ENCODE peak calls at places on chromosomes 11 and 22, in six cellular contexts. One of them, this sample, is unnamed.
A peak's percentile ranks its signal among the peaks of the same experiment; 100 is the strongest.

GRCh38 chr11:47099213-47099917 is 77.3 kb downstream of the ARFGAP2 start:
- DNase-seq in neural crest cell: no peak
- DNase-seq in nephron progenitor cell: no peak
- DNase-seq in activated CD8-positive, alpha-beta T cell treated with anti-CD3 and anti-CD28 coated beads for 36 hours: no peak
- DNase-seq in tibial artery: no peak
- DNase-seq in heart right ventricle: no peak
- DNase-seq in this sample: no peak

GRCh38 chr22:37830093-37830842 is 7.1 kb downstream of the GALR3 start:
- DNase-seq in nephron progenitor cell: no peak
- DNase-seq in activated CD8-positive, alpha-beta T cell treated with anti-CD3 and anti-CD28 coated beads for 36 hours: no peak
- DNase-seq in neural crest cell: no peak
- DNase-seq in tibial artery: no peak
- DNase-seq in heart right ventricle: no peak
- DNase-seq in this sample: no peak

GRCh38 chr11:9808943-9809342 is 145.1 kb downstream of the SWAP70 start:
- DNase-seq in tibial artery: no peak
- DNase-seq in heart right ventricle: no peak
- DNase-seq in nephron progenitor cell: no peak
- DNase-seq in activated CD8-positive, alpha-beta T cell treated with anti-CD3 and anti-CD28 coated beads for 36 hours: no peak
- DNase-seq in neural crest cell: no peak
- DNase-seq in this sample: no peak

GRCh38 chr11:6734616-6735015 is 37.2 kb downstream of the OR2AG2 start:
- DNase-seq in activated CD8-positive, alpha-beta T cell treated with anti-CD3 and anti-CD28 coated beads for 36 hours: peak; percentile 39
- DNase-seq in nephron progenitor cell: no peak
- DNase-seq in heart right ventricle: no peak
- DNase-seq in neural crest cell: no peak
- DNase-seq in tibial artery: no peak
- DNase-seq in this sample: no peak

GRCh38 chr11:73225001-73225686 is 7.1 kb downstream of the P2RY2 start:
- DNase-seq in heart right ventricle: no peak
- DNase-seq in nephron progenitor cell: no peak
- DNase-seq in tibial artery: peak; percentile 29
- DNase-seq in activated CD8-positive, alpha-beta T cell treated with anti-CD3 and anti-CD28 coated beads for 36 hours: no peak
- DNase-seq in neural crest cell: no peak
- DNase-seq in this sample: no peak

GRCh38 chr11:118522571-118523072 is 4.7 kb upstream of the TTC36 start:
- DNase-seq in neural crest cell: no peak
- DNase-seq in activated CD8-positive, alpha-beta T cell treated with anti-CD3 and anti-CD28 coated beads for 36 hours: no peak
- DNase-seq in tibial artery: no peak
- DNase-seq in nephron progenitor cell: peak; percentile 21
- DNase-seq in heart right ventricle: no peak
- DNase-seq in this sample: no peak

GRCh38 chr11:21142007-21142406 is 472.6 kb downstream of the NELL1 start:
- DNase-seq in nephron progenitor cell: no peak
- DNase-seq in neural crest cell: no peak
- DNase-seq in heart right ventricle: no peak
- DNase-seq in activated CD8-positive, alpha-beta T cell treated with anti-CD3 and anti-CD28 coated beads for 36 hours: no peak
- DNase-seq in tibial artery: no peak
- DNase-seq in this sample: no peak

GRCh38 chr11:121576531-121576930 is 123.8 kb upstream of the SORL1-AS1 start:
- DNase-seq in heart right ventricle: no peak
- DNase-seq in neural crest cell: no peak
- DNase-seq in nephron progenitor cell: no peak
- DNase-seq in tibial artery: peak; percentile 80
- DNase-seq in activated CD8-positive, alpha-beta T cell treated with anti-CD3 and anti-CD28 coated beads for 36 hours: no peak
- DNase-seq in this sample: no peak

GRCh38 chr11:10026514-10026913 is 267.5 kb downstream of the SBF2 start:
- DNase-seq in neural crest cell: no peak
- DNase-seq in tibial artery: no peak
- DNase-seq in nephron progenitor cell: no peak
- DNase-seq in heart right ventricle: no peak
- DNase-seq in activated CD8-positive, alpha-beta T cell treated with anti-CD3 and anti-CD28 coated beads for 36 hours: no peak
- DNase-seq in this sample: no peak

GRCh38 chr11:123527526-123527925 is 97.5 kb downstream of the GRAMD1B start:
- DNase-seq in activated CD8-positive, alpha-beta T cell treated with anti-CD3 and anti-CD28 coated beads for 36 hours: no peak
- DNase-seq in nephron progenitor cell: no peak
- DNase-seq in heart right ventricle: no peak
- DNase-seq in neural crest cell: no peak
- DNase-seq in tibial artery: no peak
- DNase-seq in this sample: no peak

GRCh38 chr11:118436639-118437045 is 350 bp downstream of the KMT2A start:
- DNase-seq in nephron progenitor cell: peak; percentile 57
- DNase-seq in activated CD8-positive, alpha-beta T cell treated with anti-CD3 and anti-CD28 coated beads for 36 hours: peak; percentile 71
- DNase-seq in neural crest cell: peak; percentile 9
- DNase-seq in heart right ventricle: no peak
- DNase-seq in tibial artery: peak; percentile 67
- DNase-seq in this sample: no peak

GRCh38 chr11:9269492-9270030 is 4.4 kb upstream of the DENND5A start:
- DNase-seq in tibial artery: peak; percentile 9
- DNase-seq in neural crest cell: no peak
- DNase-seq in activated CD8-positive, alpha-beta T cell treated with anti-CD3 and anti-CD28 coated beads for 36 hours: no peak
- DNase-seq in nephron progenitor cell: no peak
- DNase-seq in heart right ventricle: no peak
- DNase-seq in this sample: no peak

GRCh38 chr11:64801591-64802369 is 1.2 kb downstream of the MAP4K2 start:
- DNase-seq in nephron progenitor cell: no peak
- DNase-seq in neural crest cell: no peak
- DNase-seq in activated CD8-positive, alpha-beta T cell treated with anti-CD3 and anti-CD28 coated beads for 36 hours: no peak
- DNase-seq in heart right ventricle: no peak
- DNase-seq in tibial artery: no peak
- DNase-seq in this sample: no peak

GRCh38 chr11:12239396-12240298 is 129.3 kb downstream of the MICAL2 start:
- DNase-seq in activated CD8-positive, alpha-beta T cell treated with anti-CD3 and anti-CD28 coated beads for 36 hours: no peak
- DNase-seq in nephron progenitor cell: no peak
- DNase-seq in tibial artery: no peak
- DNase-seq in neural crest cell: no peak
- DNase-seq in heart right ventricle: no peak
- DNase-seq in this sample: no peak

GRCh38 chr22:24536089-24536488 is 18.8 kb downstream of the GUCD1 start:
- DNase-seq in tibial artery: no peak
- DNase-seq in activated CD8-positive, alpha-beta T cell treated with anti-CD3 and anti-CD28 coated beads for 36 hours: no peak
- DNase-seq in heart right ventricle: no peak
- DNase-seq in neural crest cell: no peak
- DNase-seq in nephron progenitor cell: no peak
- DNase-seq in this sample: no peak

GRCh38 chr11:42054351-42054750 is 594.9 kb upstream of the LRRC4C start:
- DNase-seq in tibial artery: no peak
- DNase-seq in activated CD8-positive, alpha-beta T cell treated with anti-CD3 and anti-CD28 coated beads for 36 hours: no peak
- DNase-seq in heart right ventricle: no peak
- DNase-seq in nephron progenitor cell: no peak
- DNase-seq in neural crest cell: no peak
- DNase-seq in this sample: no peak

GRCh38 chr11:125123947-125124633 is 12.7 kb upstream of the TMEM218 start:
- DNase-seq in heart right ventricle: peak; percentile 49
- DNase-seq in nephron progenitor cell: peak; percentile 38
- DNase-seq in neural crest cell: no peak
- DNase-seq in tibial artery: peak; percentile 71
- DNase-seq in activated CD8-positive, alpha-beta T cell treated with anti-CD3 and anti-CD28 coated beads for 36 hours: peak; percentile 68
- DNase-seq in this sample: no peak

GRCh38 chr11:26949846-26950245 is 44.1 kb upstream of the FIBIN start:
- DNase-seq in nephron progenitor cell: no peak
- DNase-seq in activated CD8-positive, alpha-beta T cell treated with anti-CD3 and anti-CD28 coated beads for 36 hours: no peak
- DNase-seq in heart right ventricle: no peak
- DNase-seq in neural crest cell: no peak
- DNase-seq in tibial artery: no peak
- DNase-seq in this sample: no peak

GRCh38 chr22:49975543-49976389 is 15.2 kb downstream of the PIM3 start:
- DNase-seq in activated CD8-positive, alpha-beta T cell treated with anti-CD3 and anti-CD28 coated beads for 36 hours: peak; percentile 80
- DNase-seq in tibial artery: peak; percentile 63
- DNase-seq in heart right ventricle: no peak
- DNase-seq in nephron progenitor cell: peak; percentile 46
- DNase-seq in neural crest cell: peak; percentile 9
- DNase-seq in this sample: peak; percentile 50

GRCh38 chr11:46127150-46127638 is 5.9 kb upstream of the PHF21A start:
- DNase-seq in nephron progenitor cell: no peak
- DNase-seq in heart right ventricle: peak; percentile 29
- DNase-seq in activated CD8-positive, alpha-beta T cell treated with anti-CD3 and anti-CD28 coated beads for 36 hours: peak; percentile 71
- DNase-seq in tibial artery: no peak
- DNase-seq in neural crest cell: no peak
- DNase-seq in this sample: peak; percentile 53

GRCh38 chr22:48893288-48894063 is 934.2 kb downstream of the BRD1 start:
- DNase-seq in heart right ventricle: no peak
- DNase-seq in nephron progenitor cell: no peak
- DNase-seq in activated CD8-positive, alpha-beta T cell treated with anti-CD3 and anti-CD28 coated beads for 36 hours: no peak
- DNase-seq in neural crest cell: no peak
- DNase-seq in tibial artery: no peak
- DNase-seq in this sample: no peak

GRCh38 chr22:36658900-36659299 is 44.7 kb downstream of the CACNG2 start:
- DNase-seq in activated CD8-positive, alpha-beta T cell treated with anti-CD3 and anti-CD28 coated beads for 36 hours: no peak
- DNase-seq in tibial artery: no peak
- DNase-seq in neural crest cell: no peak
- DNase-seq in nephron progenitor cell: no peak
- DNase-seq in heart right ventricle: no peak
- DNase-seq in this sample: no peak

GRCh38 chr11:65095974-65096806 is at the start of gene VPS51:
- DNase-seq in neural crest cell: peak; percentile 78
- DNase-seq in heart right ventricle: peak; percentile 90
- DNase-seq in activated CD8-positive, alpha-beta T cell treated with anti-CD3 and anti-CD28 coated beads for 36 hours: peak; percentile 94
- DNase-seq in tibial artery: peak; percentile 92
- DNase-seq in nephron progenitor cell: peak; percentile 85
- DNase-seq in this sample: peak; percentile 94

GRCh38 chr11:43116071-43116470 is 195.7 kb upstream of the API5 start:
- DNase-seq in activated CD8-positive, alpha-beta T cell treated with anti-CD3 and anti-CD28 coated beads for 36 hours: no peak
- DNase-seq in tibial artery: no peak
- DNase-seq in neural crest cell: no peak
- DNase-seq in nephron progenitor cell: no peak
- DNase-seq in heart right ventricle: no peak
- DNase-seq in this sample: no peak

GRCh38 chr22:30305519-30305905 is 16.2 kb upstream of the CASTOR1 start:
- DNase-seq in tibial artery: peak; percentile 86
- DNase-seq in neural crest cell: no peak
- DNase-seq in heart right ventricle: peak; percentile 78
- DNase-seq in activated CD8-positive, alpha-beta T cell treated with anti-CD3 and anti-CD28 coated beads for 36 hours: peak; percentile 72
- DNase-seq in nephron progenitor cell: no peak
- DNase-seq in this sample: peak; percentile 63

GRCh38 chr11:69512136-69512535 is 30.7 kb downstream of the LINC01488 start:
- DNase-seq in tibial artery: no peak
- DNase-seq in heart right ventricle: no peak
- DNase-seq in neural crest cell: no peak
- DNase-seq in activated CD8-positive, alpha-beta T cell treated with anti-CD3 and anti-CD28 coated beads for 36 hours: no peak
- DNase-seq in nephron progenitor cell: no peak
- DNase-seq in this sample: no peak

GRCh38 chr11:71302911-71303310 is 50.5 kb upstream of the SHANK2 start:
- DNase-seq in tibial artery: no peak
- DNase-seq in neural crest cell: no peak
- DNase-seq in activated CD8-positive, alpha-beta T cell treated with anti-CD3 and anti-CD28 coated beads for 36 hours: no peak
- DNase-seq in nephron progenitor cell: no peak
- DNase-seq in heart right ventricle: no peak
- DNase-seq in this sample: no peak
- TF ChIP-seq CTCF in tibial artery: no peak
- TF ChIP-seq CTCF in neural crest cell: no peak
- TF ChIP-seq CTCF in activated CD8-positive, alpha-beta T cell treated with anti-CD3 and anti-CD28 coated beads for 36 hours: no peak
- TF ChIP-seq CTCF in nephron progenitor cell: no peak
- TF ChIP-seq CTCF in heart right ventricle: no peak
- TF ChIP-seq CTCF in this sample: no peak

GRCh38 chr11:44785856-44786606 is 59.3 kb downstream of the TSPAN18 start:
- DNase-seq in nephron progenitor cell: no peak
- DNase-seq in tibial artery: peak; percentile 46
- DNase-seq in neural crest cell: no peak
- DNase-seq in heart right ventricle: no peak
- DNase-seq in activated CD8-positive, alpha-beta T cell treated with anti-CD3 and anti-CD28 coated beads for 36 hours: peak; percentile 7
- DNase-seq in this sample: no peak
- TF ChIP-seq CTCF in nephron progenitor cell: no peak
- TF ChIP-seq CTCF in tibial artery: no peak
- TF ChIP-seq CTCF in neural crest cell: peak; percentile 40
- TF ChIP-seq CTCF in heart right ventricle: peak; percentile 22
- TF ChIP-seq CTCF in activated CD8-positive, alpha-beta T cell treated with anti-CD3 and anti-CD28 coated beads for 36 hours: peak; percentile 26
- TF ChIP-seq CTCF in this sample: peak; percentile 24

GRCh38 chr11:102111011-102111786 is 952 bp downstream of the YAP1 start:
- DNase-seq in tibial artery: peak; percentile 85
- DNase-seq in heart right ventricle: peak; percentile 76
- DNase-seq in neural crest cell: peak; percentile 86
- DNase-seq in nephron progenitor cell: peak; percentile 88
- DNase-seq in activated CD8-positive, alpha-beta T cell treated with anti-CD3 and anti-CD28 coated beads for 36 hours: peak; percentile 15
- DNase-seq in this sample: peak; percentile 47
- TF ChIP-seq CTCF in tibial artery: no peak
- TF ChIP-seq CTCF in heart right ventricle: peak; percentile 17
- TF ChIP-seq CTCF in neural crest cell: no peak
- TF ChIP-seq CTCF in nephron progenitor cell: no peak
- TF ChIP-seq CTCF in activated CD8-positive, alpha-beta T cell treated with anti-CD3 and anti-CD28 coated beads for 36 hours: no peak
- TF ChIP-seq CTCF in this sample: no peak

GRCh38 chr11:86571273-86571948 is 101.0 kb downstream of the ME3 start:
- DNase-seq in neural crest cell: peak; percentile 31
- DNase-seq in heart right ventricle: no peak
- DNase-seq in nephron progenitor cell: peak; percentile 32
- DNase-seq in activated CD8-positive, alpha-beta T cell treated with anti-CD3 and anti-CD28 coated beads for 36 hours: peak; percentile 6
- DNase-seq in tibial artery: no peak
- DNase-seq in this sample: no peak
- TF ChIP-seq CTCF in neural crest cell: peak; percentile 69
- TF ChIP-seq CTCF in heart right ventricle: no peak
- TF ChIP-seq CTCF in nephron progenitor cell: peak; percentile 62
- TF ChIP-seq CTCF in activated CD8-positive, alpha-beta T cell treated with anti-CD3 and anti-CD28 coated beads for 36 hours: no peak
- TF ChIP-seq CTCF in tibial artery: no peak
- TF ChIP-seq CTCF in this sample: peak; percentile 21

GRCh38 chr11:32902089-32902665 is 9.6 kb downstream of the QSER1 start:
- DNase-seq in activated CD8-positive, alpha-beta T cell treated with anti-CD3 and anti-CD28 coated beads for 36 hours: no peak
- DNase-seq in nephron progenitor cell: no peak
- DNase-seq in neural crest cell: no peak
- DNase-seq in tibial artery: no peak
- DNase-seq in heart right ventricle: no peak
- DNase-seq in this sample: no peak
- TF ChIP-seq CTCF in activated CD8-positive, alpha-beta T cell treated with anti-CD3 and anti-CD28 coated beads for 36 hours: no peak
- TF ChIP-seq CTCF in nephron progenitor cell: no peak
- TF ChIP-seq CTCF in neural crest cell: no peak
- TF ChIP-seq CTCF in tibial artery: no peak
- TF ChIP-seq CTCF in heart right ventricle: no peak
- TF ChIP-seq CTCF in this sample: no peak

This sample was measured in GM13977.